ENCODE peak calls at places on chromosomes 16 and 17, in four cellular contexts. M, I, A and U are unnamed samples.
A peak's percentile ranks its signal among the peaks of the same experiment; 100 is the strongest.

GRCh38 chr16:65834680-65835079 is 531.8 kb upstream of the CDH5 start:
- DNase-seq in M (no peak), I (no peak), A (no peak), U (no peak)

GRCh38 chr16:3731126-3731935 is 14.0 kb upstream of the TRAP1 start:
- DNase-seq in M (no peak), I (no peak), A (no peak), U (no peak)

GRCh38 chr17:77493901-77494663 is 353.3 kb downstream of the SEC14L1 start:
- DNase-seq in M (no peak), I (no peak), A (no peak), U (no peak)

GRCh38 chr16:71367243-71367976 is 8.9 kb downstream of the CALB2 start:
- DNase-seq in M (no peak), I (peak; percentile 49), A (peak; percentile 59), U (no peak)

GRCh38 chr17:29674270-29674669 is 51.6 kb upstream of the CORO6 start:
- DNase-seq in M (no peak), I (no peak), A (no peak), U (no peak)

GRCh38 chr16:13036600-13036999 is 135.2 kb downstream of the SHISA9 start:
- DNase-seq in M (peak; percentile 1), I (peak; percentile 30), A (no peak), U (no peak)

GRCh38 chr17:40035162-40035559 is 19.0 kb downstream of the MED24 start:
- DNase-seq in M (no peak), I (peak; percentile 64), A (no peak), U (no peak)

GRCh38 chr16:57544129-57544653 is 1.7 kb downstream of the ADGRG5 start:
- DNase-seq in M (no peak), I (no peak), A (peak; percentile 39), U (no peak)

GRCh38 chr17:7139400-7139799 is 24.8 kb upstream of the ASGR2 start:
- DNase-seq in M (no peak), I (no peak), A (no peak), U (no peak)

GRCh38 chr17:78109489-78109761 is 19.1 kb downstream of the TMC6 start:
- DNase-seq in M (no peak), I (no peak), A (no peak), U (no peak)

GRCh38 chr16:20867585-20867984 is 32.6 kb downstream of the DCUN1D3 start:
- DNase-seq in M (no peak), I (peak; percentile 64), A (no peak), U (no peak)

GRCh38 chr17:64118452-64118979 is 11.4 kb downstream of the ERN1 start:
- DNase-seq in M (no peak), I (peak; percentile 42), A (peak; percentile 67), U (peak; percentile 38)

GRCh38 chr17:48498168-48498840 is 32.5 kb downstream of the HOXB1 start:
- DNase-seq in M (no peak), I (no peak), A (no peak), U (no peak)

GRCh38 chr17:81091774-81092517 is 57.0 kb downstream of the BAIAP2 start:
- DNase-seq in M (no peak), I (no peak), A (no peak), U (no peak)

GRCh38 chr17:46071796-46072195 is 72.7 kb downstream of the STH start:
- DNase-seq in M (no peak), I (no peak), A (no peak), U (no peak)

GRCh38 chr17:29760279-29760721 is 137.6 kb upstream of the CORO6 start:
- DNase-seq in M (peak; percentile 26), I (peak; percentile 52), A (no peak), U (no peak)

GRCh38 chr16:50857881-50858280 is 116.0 kb downstream of the CYLD start:
- DNase-seq in M (no peak), I (no peak), A (no peak), U (peak; percentile 51)

GRCh38 chr16:57590654-57591085 is 37.8 kb upstream of the ADGRG1 start:
- DNase-seq in M (no peak), I (peak; percentile 86), A (no peak), U (peak; percentile 6)

GRCh38 chr17:1995321-1996242 is 29.6 kb downstream of the RTN4RL1 start:
- DNase-seq in M (no peak), I (no peak), A (no peak), U (no peak)

GRCh38 chr17:50681260-50682200 is 26.2 kb downstream of the ANKRD40 start:
- DNase-seq in M (no peak), I (peak; percentile 87), A (no peak), U (no peak)

GRCh38 chr17:19470529-19471261 is 59.7 kb downstream of the RNF112 start:
- DNase-seq in M (no peak), I (peak; percentile 44), A (peak; percentile 53), U (no peak)

GRCh38 chr17:50018909-50019308 is 23.9 kb upstream of the DLX3 start:
- DNase-seq in M (no peak), I (no peak), A (no peak), U (no peak)

GRCh38 chr16:77637939-77638338 is 84.4 kb upstream of the NUDT7 start:
- DNase-seq in M (no peak), I (peak; percentile 57), A (no peak), U (no peak)

GRCh38 chr16:88685156-88686061 is 898 bp downstream of the SNAI3 start:
- DNase-seq in M (no peak), I (peak; percentile 68), A (peak; percentile 61), U (no peak)

GRCh38 chr16:1296688-1297412 is 12.6 kb upstream of the UBE2I start:
- DNase-seq in M (no peak), I (peak; percentile 67), A (no peak), U (no peak)

GRCh38 chr17:38959508-38959907 is 7.7 kb downstream of the FBXO47 start:
- DNase-seq in M (no peak), I (no peak), A (no peak), U (no peak)

GRCh38 chr17:72270530-72270929 is 149.7 kb downstream of the SOX9 start:
- DNase-seq in M (no peak), I (peak; percentile 6), A (no peak), U (no peak)

GRCh38 chr17:57051886-57052342 is 33.1 kb upstream of the AKAP1 start:
- DNase-seq in M (no peak), I (no peak), A (no peak), U (no peak)

GRCh38 chr17:34452769-34453168 is 89.7 kb upstream of the CCL1 start:
- DNase-seq in M (no peak), I (no peak), A (no peak), U (no peak)

GRCh38 chr16:17802566-17802965 is 331.8 kb upstream of the XYLT1 start:
- DNase-seq in M (no peak), I (no peak), A (no peak), U (no peak)

GRCh38 chr17:19731626-19732025 is 15.2 kb upstream of the SLC47A2 start:
- DNase-seq in M (no peak), I (no peak), A (peak; percentile 42), U (no peak)

GRCh38 chr16:87474017-87474416 is 18.8 kb downstream of the ZCCHC14 start:
- DNase-seq in M (no peak), I (no peak), A (no peak), U (no peak)

GRCh38 chr16:1458336-1458976 is 14.1 kb upstream of the CCDC154 start:
- DNase-seq in M (no peak), I (peak; percentile 16), A (no peak), U (no peak)

GRCh38 chr17:36755586-36755985 is 154.2 kb downstream of the MRM1 start:
- DNase-seq in M (peak; percentile 8), I (peak; percentile 20), A (peak; percentile 51), U (no peak)
- TF ChIP-seq CTCF in M (peak; percentile 39), I (peak; percentile 47), A (peak; percentile 34), U (peak; percentile 22)

GRCh38 chr17:35596530-35597233 is 9.6 kb downstream of the AP2B1 start:
- DNase-seq in M (no peak), I (no peak), A (no peak), U (no peak)
- TF ChIP-seq CTCF in M (no peak), I (no peak), A (no peak), U (peak; percentile 22)

DNA sequence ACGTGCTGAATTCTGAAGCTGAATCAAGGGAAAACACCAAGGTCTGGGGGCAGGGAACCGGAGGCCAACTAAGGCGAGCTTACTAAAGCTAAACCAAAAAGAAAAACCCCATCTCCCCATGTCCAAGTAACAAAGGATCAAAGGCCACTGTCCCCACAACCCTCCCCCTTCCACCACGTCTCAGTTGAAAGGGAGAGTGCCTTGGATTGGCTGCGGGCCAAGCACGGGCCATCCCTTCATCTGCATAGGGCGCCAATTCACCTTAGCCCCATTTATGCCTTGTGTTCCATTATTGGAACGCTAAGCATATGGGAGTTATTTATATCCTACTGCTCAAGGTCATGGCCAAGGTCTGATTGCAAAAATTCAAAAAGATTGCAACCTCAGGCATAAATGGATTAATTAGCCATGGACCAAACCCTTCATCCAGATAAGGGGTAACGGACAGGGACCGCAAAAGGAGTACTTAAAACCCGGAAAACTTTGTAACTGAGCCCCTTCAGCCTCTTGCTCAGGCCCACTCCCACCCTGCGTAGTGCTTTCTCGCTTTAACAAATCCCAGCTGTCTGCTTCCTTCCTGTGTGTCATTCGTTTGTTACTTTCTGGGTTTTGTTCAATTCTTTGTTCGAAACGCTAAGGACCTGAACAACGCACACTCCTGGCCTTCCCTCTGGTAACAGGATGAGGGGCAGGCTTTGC is 753 bp upstream of the ATP6V0D1 start:
- DNase-seq in M (peak; percentile 20), I (peak; percentile 64), A (peak; percentile 60), U (no peak)
- TF ChIP-seq CTCF in M (peak; percentile 31), I (no peak), A (no peak), U (no peak)

DNA sequence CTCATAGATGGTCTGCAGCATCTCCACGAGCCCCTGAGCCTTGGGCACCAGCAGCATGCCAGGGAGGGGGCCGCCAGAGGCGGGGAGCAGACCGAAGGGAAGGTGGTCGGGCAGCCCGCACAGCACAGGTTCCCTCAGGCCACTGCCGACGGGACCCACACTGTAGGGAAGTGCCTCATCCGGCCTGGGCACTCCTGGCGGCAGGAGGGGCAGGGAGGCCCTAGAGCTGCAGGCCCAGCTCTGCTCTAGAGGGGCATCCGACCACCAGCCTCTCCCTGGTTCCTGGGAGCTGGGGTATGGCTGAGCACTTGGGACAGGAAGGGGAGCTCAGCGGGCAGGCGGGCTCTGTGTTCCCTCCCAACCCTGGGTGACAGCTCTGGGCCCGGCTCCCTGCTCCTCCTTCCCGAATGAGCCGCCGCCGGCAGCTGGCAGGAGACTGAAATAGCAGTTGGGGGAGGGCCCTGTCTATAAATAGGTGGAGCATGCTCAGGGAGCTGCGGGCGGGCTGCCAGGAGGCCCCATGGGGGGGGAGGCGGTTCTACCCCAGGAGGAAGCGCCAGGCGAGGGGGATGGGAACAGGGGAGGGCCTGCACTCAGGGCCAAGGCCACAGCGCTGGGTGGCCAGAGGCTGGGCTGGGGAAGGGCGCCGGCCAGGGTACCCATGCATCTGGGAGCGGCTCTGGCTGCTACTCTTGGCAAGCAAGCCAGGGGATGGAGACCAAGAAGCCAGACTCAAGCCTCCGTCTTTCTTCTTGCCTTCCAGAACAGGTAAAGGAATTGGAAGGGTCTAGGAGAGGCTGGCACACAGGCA is 12.4 kb downstream of the HDAC5 start:
- DNase-seq in M (peak; percentile 62), I (peak; percentile 90), A (peak; percentile 97), U (peak; percentile 97)
- TF ChIP-seq CTCF in M (no peak), I (peak; percentile 5), A (no peak), U (no peak)

GRCh38 chr17:9291912-9292562 is 270.7 kb downstream of the NTN1 start:
- DNase-seq in M (no peak), I (peak; percentile 33), A (no peak), U (no peak)
- TF ChIP-seq CTCF in M (peak; percentile 52), I (peak; percentile 69), A (peak; percentile 65), U (peak; percentile 63)